ENCODE peak calls at places on chromosomes 2 and 18, in eight cellular contexts. E, C, W, X, M, S, N and A are unnamed samples.

GRCh38 chr18:74880706-74881289 is 283.1 kb downstream of the ZNF407 start:
- DNase-seq in E (peak), C (no peak), W (no peak), X (no peak), M (no peak), S (no peak), N (no peak), A (no peak)

GRCh38 chr2:44083054-44083453 is 85.6 kb upstream of the PPM1B start:
- DNase-seq in E (no peak), C (no peak), W (no peak), X (no peak), M (no peak), S (no peak), N (no peak), A (no peak)

GRCh38 chr2:86562485-86562890 is 755 bp downstream of the CHMP3 start:
- DNase-seq in E (no peak), C (no peak), W (no peak), X (no peak), M (no peak), S (no peak), N (no peak), A (no peak)

GRCh38 chr18:63439334-63439733 is 17.1 kb upstream of the VPS4B start:
- DNase-seq in E (peak), C (peak), W (peak), X (peak), M (no peak), S (peak), N (peak), A (peak)

GRCh38 chr18:60358516-60358915 is 14.1 kb downstream of the MC4R start:
- DNase-seq in E (no peak), C (no peak), W (no peak), X (no peak), M (no peak), S (peak), N (no peak), A (no peak)

GRCh38 chr18:48548921-48549320 is 10.1 kb downstream of the CTIF start:
- DNase-seq in E (no peak), C (no peak), W (no peak), X (no peak), M (peak), S (no peak), N (no peak), A (no peak)

GRCh38 chr2:193841389-193842150 is 1646.8 kb upstream of the TMEFF2 start:
- DNase-seq in E (no peak), C (no peak), W (no peak), X (no peak), M (no peak), S (no peak), N (no peak), A (no peak)

GRCh38 chr2:39325966-39326365 is 82.2 kb upstream of the CDKL4 start:
- DNase-seq in E (no peak), C (no peak), W (no peak), X (no peak), M (no peak), S (peak), N (no peak), A (no peak)

GRCh38 chr2:109185338-109185737 is 56.3 kb downstream of the SH3RF3 start:
- DNase-seq in E (peak), C (no peak), W (peak), X (no peak), M (no peak), S (peak), N (no peak), A (no peak)

GRCh38 chr2:215884741-215885140 is 128.6 kb downstream of the MREG start:
- DNase-seq in E (no peak), C (no peak), W (no peak), X (no peak), M (no peak), S (peak), N (no peak), A (no peak)

DNA sequence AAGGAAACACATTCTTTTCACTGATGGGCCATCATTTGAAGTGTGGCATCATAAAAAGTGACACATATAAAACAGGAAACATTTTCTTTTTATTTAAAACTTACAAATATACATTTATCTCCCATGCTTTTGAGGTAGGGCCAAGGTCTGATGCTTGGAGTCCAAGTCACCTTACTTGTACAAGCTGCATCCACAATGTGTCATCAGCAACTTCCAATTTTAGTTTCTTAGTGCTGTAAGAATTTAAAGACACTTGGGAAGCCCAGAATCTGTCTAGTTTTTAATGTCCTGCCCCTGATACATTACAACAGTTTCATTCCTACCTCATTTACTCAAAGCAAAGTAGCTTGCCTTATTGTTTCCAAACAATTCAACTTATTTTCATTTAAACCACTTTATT is 297.7 kb downstream of the MTX2 start:
- DNase-seq in E (no peak), C (no peak), W (no peak), X (no peak), M (no peak), S (no peak), N (no peak), A (no peak)
- H3K27ac ChIP-seq in E (no peak), C (no peak), W (no peak), X (no peak), M (no peak), S (no peak), N (no peak), A (no peak)

GRCh38 chr2:191178806-191179514 is 28.2 kb upstream of the STAT4 start:
- DNase-seq in E (no peak), C (no peak), W (peak), X (no peak), M (peak), S (peak), N (no peak), A (no peak)

GRCh38 chr2:191174539-191174938 is 23.7 kb upstream of the STAT4 start:
- DNase-seq in E (no peak), C (no peak), W (no peak), X (no peak), M (no peak), S (no peak), N (no peak), A (no peak)

GRCh38 chr2:191178066-191178701 is 27.4 kb upstream of the STAT4 start:
- DNase-seq in E (no peak), C (no peak), W (no peak), X (no peak), M (no peak), S (no peak), N (no peak), A (no peak)

GRCh38 chr2:191176305-191176704 is 25.5 kb upstream of the STAT4 start:
- DNase-seq in E (no peak), C (no peak), W (no peak), X (no peak), M (no peak), S (no peak), N (no peak), A (no peak)

GRCh38 chr2:191176801-191177438 is 26.1 kb upstream of the STAT4 start:
- DNase-seq in E (no peak), C (no peak), W (no peak), X (no peak), M (no peak), S (no peak), N (no peak), A (no peak)
- TF ChIP-seq CTCF in E (no peak), C (no peak), W (no peak), X (no peak), M (no peak), S (no peak), N (no peak), A (no peak)

DNA sequence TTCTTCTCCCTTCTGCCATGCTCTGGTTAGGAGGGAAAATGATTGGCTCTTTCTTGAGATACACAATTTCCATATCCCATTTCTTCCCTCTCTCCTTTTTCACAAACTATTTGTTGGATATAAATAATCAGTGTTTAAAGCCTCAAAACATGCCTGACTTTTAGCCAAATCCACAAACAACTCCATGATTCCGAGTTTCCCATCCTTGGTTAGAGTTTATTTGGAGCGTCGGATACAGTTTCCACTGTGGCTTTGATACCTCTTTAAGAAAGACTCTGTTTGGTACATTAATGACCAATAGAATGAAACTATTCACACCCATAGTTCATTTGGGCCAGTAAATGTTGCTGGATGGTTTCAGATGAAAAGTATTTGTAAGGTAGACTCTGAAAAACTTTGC is 5.9 kb upstream of the FHL2 start:
- DNase-seq in E (no peak), C (no peak), W (no peak), X (no peak), M (no peak), S (no peak), N (no peak), A (no peak)
- H3K27ac ChIP-seq in E (peak), C (no peak), W (peak), X (peak), M (no peak), S (peak), N (no peak), A (no peak)

DNA sequence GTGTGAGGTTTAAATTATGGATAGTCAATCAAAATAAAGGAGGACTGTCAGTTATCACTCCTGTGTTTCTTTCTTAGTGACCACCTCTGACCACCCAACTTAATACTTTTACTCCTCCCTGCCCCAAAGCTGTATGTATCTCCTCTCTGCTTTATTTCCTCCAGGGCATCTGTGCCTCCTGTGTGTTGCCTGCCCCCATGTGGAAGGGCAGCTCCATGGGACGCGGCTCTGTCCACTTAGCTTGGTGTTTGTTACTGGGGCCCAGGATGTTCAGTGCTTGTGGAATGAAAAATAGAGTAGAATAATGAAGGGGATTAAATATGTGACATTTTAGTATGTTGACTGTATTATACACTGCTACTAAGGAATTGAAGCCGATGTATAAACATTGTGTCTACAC is 9.8 kb downstream of the ACP1 start:
- DNase-seq in E (no peak), C (no peak), W (no peak), X (no peak), M (no peak), S (no peak), N (no peak), A (no peak)
- TF ChIP-seq CTCF in E (no peak), C (no peak), W (no peak), X (no peak), M (no peak), S (no peak), N (peak), A (no peak)

GRCh38 chr18:3251249-3251962 is 3.8 kb downstream of the MYL12A start:
- DNase-seq in E (no peak), C (no peak), W (no peak), X (no peak), M (no peak), S (no peak), N (no peak), A (no peak)
- H3K27ac ChIP-seq in E (peak), C (peak), W (no peak), X (peak), M (peak), S (peak), N (no peak), A (peak)

GRCh38 chr18:50586710-50587109 is 26.8 kb downstream of the MAPK4 start:
- DNase-seq in E (peak), C (no peak), W (no peak), X (no peak), M (no peak), S (no peak), N (no peak), A (no peak)
- TF ChIP-seq CTCF in E (peak), C (no peak), W (peak), X (no peak), M (no peak), S (no peak), N (peak), A (no peak)

GRCh38 chr2:239214725-239215124 is 186.1 kb downstream of the HDAC4 start:
- DNase-seq in E (no peak), C (no peak), W (no peak), X (no peak), M (no peak), S (no peak), N (no peak), A (no peak)
- H3K27ac ChIP-seq in E (no peak), C (no peak), W (no peak), X (no peak), M (no peak), S (no peak), N (no peak), A (no peak)

GRCh38 chr18:52694804-52695203 is 354.8 kb downstream of the DCC start:
- DNase-seq in E (peak), C (no peak), W (no peak), X (no peak), M (no peak), S (peak), N (peak), A (no peak)
- TF ChIP-seq CTCF in E (peak), C (no peak), W (peak), X (no peak), M (no peak), S (no peak), N (peak), A (no peak)

GRCh38 chr2:127421116-127421800 is 3.0 kb downstream of the PROC start:
- DNase-seq in E (no peak), C (no peak), W (no peak), X (no peak), M (no peak), S (no peak), N (no peak), A (no peak)
- H3K27ac ChIP-seq in E (no peak), C (no peak), W (no peak), X (no peak), M (no peak), S (no peak), N (no peak), A (no peak)

GRCh38 chr2:127195140-127196074 is 24.7 kb downstream of the CYP27C1 start:
- DNase-seq in E (no peak), C (no peak), W (no peak), X (no peak), M (peak), S (no peak), N (no peak), A (no peak)

GRCh38 chr2:127197475-127198385 is 22.4 kb downstream of the CYP27C1 start:
- DNase-seq in E (peak), C (no peak), W (peak), X (peak), M (peak), S (peak), N (peak), A (peak)

GRCh38 chr2:127194447-127194846 is 25.7 kb downstream of the CYP27C1 start:
- DNase-seq in E (no peak), C (no peak), W (no peak), X (no peak), M (peak), S (no peak), N (no peak), A (no peak)

GRCh38 chr2:127196998-127197397 is 23.1 kb downstream of the CYP27C1 start:
- DNase-seq in E (no peak), C (no peak), W (no peak), X (no peak), M (no peak), S (no peak), N (peak), A (no peak)

GRCh38 chr2:127196549-127196948 is 23.6 kb downstream of the CYP27C1 start:
- DNase-seq in E (no peak), C (no peak), W (no peak), X (no peak), M (no peak), S (no peak), N (no peak), A (no peak)
- TF ChIP-seq CTCF in E (no peak), C (no peak), W (no peak), X (no peak), M (no peak), S (no peak), N (no peak), A (no peak)